ENCODE peak calls at places on chromosomes 1 and 21, in four cellular contexts. D is SW480, H is ascending aorta, B is progenitor cell of endocrine pancreas. J is an unnamed sample.

GRCh38 chr1:10225573-10225972 is 15.2 kb downstream of the KIF1B start:
- DNase-seq in D (peak), H (no peak), B (no peak), J (no peak)

GRCh38 chr1:30305519-30305918 is 417.9 kb downstream of the MATN1 start:
- DNase-seq in D (no peak), H (no peak), B (peak), J (no peak)

GRCh38 chr1:184388671-184389292 is 2.0 kb downstream of the C1orf21 start:
- DNase-seq in D (no peak), H (no peak), B (no peak), J (no peak)

GRCh38 chr1:85048296-85049064 is at the start of gene MCOLN3:
- DNase-seq in D (peak), H (no peak), B (peak), J (peak)

GRCh38 chr1:200670215-200671118 is 760 bp upstream of the DDX59 start:
- DNase-seq in D (peak), H (no peak), B (no peak), J (peak)

GRCh38 chr1:150006881-150007401 is 3.6 kb downstream of the OTUD7B start:
- DNase-seq in D (no peak), H (no peak), B (no peak), J (no peak)

GRCh38 chr21:32392880-32393676 is at the start of gene URB1:
- DNase-seq in D (peak), H (peak), B (peak), J (peak)

GRCh38 chr1:234345237-234345636 is 28.0 kb upstream of the COA6 start:
- DNase-seq in D (no peak), H (no peak), B (no peak), J (no peak)

GRCh38 chr1:59141267-59141863 is 155.5 kb upstream of the FGGY start:
- DNase-seq in D (no peak), H (no peak), B (no peak), J (no peak)

GRCh38 chr1:169833179-169833901 is 38.6 kb upstream of the METTL18 start:
- DNase-seq in D (no peak), H (no peak), B (no peak), J (no peak)

GRCh38 chr1:152110365-152110859 is 4.8 kb downstream of the TCHH start:
- DNase-seq in D (peak), H (no peak), B (no peak), J (peak)

GRCh38 chr21:32611471-32611997 is 643 bp downstream of the CFAP298 start:
- DNase-seq in D (peak), H (no peak), B (no peak), J (no peak)

GRCh38 chr1:34827341-34827941 is 32.1 kb downstream of the SMIM12 start:
- DNase-seq in D (no peak), H (no peak), B (no peak), J (no peak)

GRCh38 chr1:100184536-100184935 is 6.5 kb upstream of the LRRC39 start:
- DNase-seq in D (no peak), H (no peak), B (no peak), J (no peak)

GRCh38 chr21:28375708-28376385 is 616.8 kb downstream of the LTN1 start:
- DNase-seq in D (no peak), H (no peak), B (no peak), J (no peak)

GRCh38 chr21:42081138-42081537 is 10.0 kb downstream of the UMODL1 start:
- DNase-seq in D (no peak), H (no peak), B (no peak), J (no peak)